ENCODE peak calls at places on chromosomes 1 and 21, in four cellular contexts. N is osteocyte, M is GF-D8, V is M059J. Q is an unnamed sample.

GRCh38 chr1:88009916-88010315 is 674.2 kb upstream of the PKN2 start:
- DNase-seq in V (no peak), N (no peak), M (no peak), Q (no peak)

GRCh38 chr1:39973503-39974135 is 18.7 kb downstream of the MFSD2A start:
- DNase-seq in M (peak), N (peak), V (peak), Q (no peak)

GRCh38 chr1:178418284-178418955 is 78.3 kb downstream of the CLEC20A start:
- DNase-seq in N (no peak), V (no peak), M (no peak), Q (no peak)

GRCh38 chr1:177567393-177567792 is 396.6 kb downstream of the BRINP2 start:
- DNase-seq in M (no peak), N (no peak), V (no peak), Q (no peak)

GRCh38 chr1:168879906-168880734 is 151.1 kb upstream of the DPT start:
- DNase-seq in N (no peak), M (no peak), V (peak), Q (peak)

GRCh38 chr1:103459385-103459784 is 66.1 kb upstream of the RNPC3 start:
- DNase-seq in V (no peak), M (no peak), N (no peak), Q (no peak)

GRCh38 chr1:10979483-10979920 is 33.0 kb upstream of the TARDBP start:
- DNase-seq in M (no peak), N (no peak), V (peak), Q (no peak)

GRCh38 chr1:53895421-53895820 is 1.4 kb downstream of the DIO1 start:
- DNase-seq in M (no peak), V (no peak), N (no peak), Q (no peak)

GRCh38 chr1:110089561-110090275 is 19.2 kb upstream of the ALX3 start:
- DNase-seq in N (no peak), M (no peak), V (no peak), Q (no peak)

GRCh38 chr1:209652121-209652742 is at the start of gene LAMB3:
- DNase-seq in V (no peak), N (no peak), M (no peak), Q (no peak)

GRCh38 chr1:232613752-232614381 is 16.1 kb downstream of the SIPA1L2 start:
- DNase-seq in M (no peak), N (no peak), V (peak), Q (no peak)

GRCh38 chr1:94866178-94866822 is 46.1 kb downstream of the SLC44A3 start:
- DNase-seq in N (no peak), M (no peak), V (peak), Q (no peak)

GRCh38 chr1:8023287-8023994 is 2.7 kb downstream of the ERRFI1 start:
- DNase-seq in N (no peak), M (no peak), V (no peak), Q (no peak)

GRCh38 chr21:45532826-45533730 is 9.2 kb downstream of the SLC19A1 start:
- DNase-seq in N (no peak), M (peak), V (no peak), Q (no peak)

GRCh38 chr1:217029311-217030157 is 306.3 kb upstream of the ESRRG start:
- DNase-seq in V (peak), M (no peak), N (no peak), Q (no peak)